ENCODE peak calls at places on chromosomes 3 and 15, in ten cellular contexts. One of them, this sample, is unnamed.

GRCh38 chr3:128605091-128606046 is 45.2 kb downstream of the RPN1 start:
- DNase-seq in activated CD4-positive, alpha-beta memory T cell treated with anti-CD3 and anti-CD28 coated beads, Interleukin-2, amount 10 ng/mL, durations not matched to agents 7 days and 5 days: no peak
- DNase-seq in CD8-positive, alpha-beta memory T cell: no peak
- DNase-seq in stimulated activated CD4-positive, alpha-beta T cell treated with anti-CD3 and anti-CD28 coated beads, TNF-alpha, amount 100 ng/mL, for 24 hours: no peak
- DNase-seq in ACHN: peak
- DNase-seq in H54: no peak
- DNase-seq in OCI-LY7: no peak
- DNase-seq in effector CD4-positive, alpha-beta T cell: no peak
- DNase-seq in lower lobe of right lung: no peak
- DNase-seq in HEK293T: no peak
- DNase-seq in this sample: no peak

GRCh38 chr3:40580494-40581091 is 55.8 kb downstream of the ZNF621 start:
- DNase-seq in activated CD4-positive, alpha-beta memory T cell treated with anti-CD3 and anti-CD28 coated beads, Interleukin-2, amount 10 ng/mL, durations not matched to agents 7 days and 5 days: peak
- DNase-seq in CD8-positive, alpha-beta memory T cell: peak
- DNase-seq in stimulated activated CD4-positive, alpha-beta T cell treated with anti-CD3 and anti-CD28 coated beads, TNF-alpha, amount 100 ng/mL, for 24 hours: peak
- DNase-seq in ACHN: peak
- DNase-seq in H54: peak
- DNase-seq in OCI-LY7: peak
- DNase-seq in effector CD4-positive, alpha-beta T cell: peak
- DNase-seq in lower lobe of right lung: peak
- DNase-seq in HEK293T: peak
- DNase-seq in this sample: peak

GRCh38 chr15:98823012-98823458 is 174.7 kb downstream of the IGF1R start:
- DNase-seq in activated CD4-positive, alpha-beta memory T cell treated with anti-CD3 and anti-CD28 coated beads, Interleukin-2, amount 10 ng/mL, durations not matched to agents 7 days and 5 days: no peak
- DNase-seq in CD8-positive, alpha-beta memory T cell: no peak
- DNase-seq in stimulated activated CD4-positive, alpha-beta T cell treated with anti-CD3 and anti-CD28 coated beads, TNF-alpha, amount 100 ng/mL, for 24 hours: no peak
- DNase-seq in ACHN: peak
- DNase-seq in H54: peak
- DNase-seq in OCI-LY7: no peak
- DNase-seq in effector CD4-positive, alpha-beta T cell: no peak
- DNase-seq in lower lobe of right lung: no peak
- DNase-seq in HEK293T: peak
- DNase-seq in this sample: no peak

GRCh38 chr15:100899601-100900000 is 19.6 kb upstream of the LRRK1 start:
- DNase-seq in activated CD4-positive, alpha-beta memory T cell treated with anti-CD3 and anti-CD28 coated beads, Interleukin-2, amount 10 ng/mL, durations not matched to agents 7 days and 5 days: no peak
- DNase-seq in CD8-positive, alpha-beta memory T cell: no peak
- DNase-seq in stimulated activated CD4-positive, alpha-beta T cell treated with anti-CD3 and anti-CD28 coated beads, TNF-alpha, amount 100 ng/mL, for 24 hours: no peak
- DNase-seq in ACHN: no peak
- DNase-seq in H54: no peak
- DNase-seq in OCI-LY7: no peak
- DNase-seq in effector CD4-positive, alpha-beta T cell: no peak
- DNase-seq in lower lobe of right lung: no peak
- DNase-seq in HEK293T: no peak
- DNase-seq in this sample: no peak

GRCh38 chr3:134901461-134901860 is 106.4 kb downstream of the EPHB1 start:
- DNase-seq in activated CD4-positive, alpha-beta memory T cell treated with anti-CD3 and anti-CD28 coated beads, Interleukin-2, amount 10 ng/mL, durations not matched to agents 7 days and 5 days: no peak
- DNase-seq in CD8-positive, alpha-beta memory T cell: no peak
- DNase-seq in stimulated activated CD4-positive, alpha-beta T cell treated with anti-CD3 and anti-CD28 coated beads, TNF-alpha, amount 100 ng/mL, for 24 hours: no peak
- DNase-seq in ACHN: no peak
- DNase-seq in H54: no peak
- DNase-seq in OCI-LY7: no peak
- DNase-seq in effector CD4-positive, alpha-beta T cell: no peak
- DNase-seq in lower lobe of right lung: no peak
- DNase-seq in HEK293T: no peak
- DNase-seq in this sample: no peak

GRCh38 chr3:197539651-197540051 is 16.1 kb downstream of the BDH1 start:
- DNase-seq in activated CD4-positive, alpha-beta memory T cell treated with anti-CD3 and anti-CD28 coated beads, Interleukin-2, amount 10 ng/mL, durations not matched to agents 7 days and 5 days: no peak
- DNase-seq in CD8-positive, alpha-beta memory T cell: no peak
- DNase-seq in stimulated activated CD4-positive, alpha-beta T cell treated with anti-CD3 and anti-CD28 coated beads, TNF-alpha, amount 100 ng/mL, for 24 hours: no peak
- DNase-seq in ACHN: no peak
- DNase-seq in H54: no peak
- DNase-seq in OCI-LY7: no peak
- DNase-seq in effector CD4-positive, alpha-beta T cell: no peak
- DNase-seq in lower lobe of right lung: no peak
- DNase-seq in HEK293T: no peak
- DNase-seq in this sample: no peak

GRCh38 chr3:125605771-125606170 is 10.5 kb upstream of the OSBPL11 start:
- DNase-seq in activated CD4-positive, alpha-beta memory T cell treated with anti-CD3 and anti-CD28 coated beads, Interleukin-2, amount 10 ng/mL, durations not matched to agents 7 days and 5 days: no peak
- DNase-seq in CD8-positive, alpha-beta memory T cell: no peak
- DNase-seq in stimulated activated CD4-positive, alpha-beta T cell treated with anti-CD3 and anti-CD28 coated beads, TNF-alpha, amount 100 ng/mL, for 24 hours: no peak
- DNase-seq in ACHN: no peak
- DNase-seq in H54: no peak
- DNase-seq in OCI-LY7: no peak
- DNase-seq in effector CD4-positive, alpha-beta T cell: no peak
- DNase-seq in lower lobe of right lung: no peak
- DNase-seq in HEK293T: no peak
- DNase-seq in this sample: no peak

GRCh38 chr3:42488687-42489086 is 13.8 kb upstream of the VIPR1 start:
- DNase-seq in activated CD4-positive, alpha-beta memory T cell treated with anti-CD3 and anti-CD28 coated beads, Interleukin-2, amount 10 ng/mL, durations not matched to agents 7 days and 5 days: no peak
- DNase-seq in CD8-positive, alpha-beta memory T cell: no peak
- DNase-seq in stimulated activated CD4-positive, alpha-beta T cell treated with anti-CD3 and anti-CD28 coated beads, TNF-alpha, amount 100 ng/mL, for 24 hours: no peak
- DNase-seq in ACHN: no peak
- DNase-seq in H54: no peak
- DNase-seq in OCI-LY7: no peak
- DNase-seq in effector CD4-positive, alpha-beta T cell: no peak
- DNase-seq in lower lobe of right lung: no peak
- DNase-seq in HEK293T: no peak
- DNase-seq in this sample: no peak

GRCh38 chr3:114557791-114558190 is 264.0 kb downstream of the TIGIT start:
- DNase-seq in activated CD4-positive, alpha-beta memory T cell treated with anti-CD3 and anti-CD28 coated beads, Interleukin-2, amount 10 ng/mL, durations not matched to agents 7 days and 5 days: no peak
- DNase-seq in CD8-positive, alpha-beta memory T cell: no peak
- DNase-seq in stimulated activated CD4-positive, alpha-beta T cell treated with anti-CD3 and anti-CD28 coated beads, TNF-alpha, amount 100 ng/mL, for 24 hours: no peak
- DNase-seq in ACHN: no peak
- DNase-seq in H54: no peak
- DNase-seq in OCI-LY7: no peak
- DNase-seq in effector CD4-positive, alpha-beta T cell: no peak
- DNase-seq in lower lobe of right lung: no peak
- DNase-seq in HEK293T: no peak
- DNase-seq in this sample: no peak

GRCh38 chr3:157920804-157921203 is 185.4 kb downstream of the SHOX2 start:
- DNase-seq in activated CD4-positive, alpha-beta memory T cell treated with anti-CD3 and anti-CD28 coated beads, Interleukin-2, amount 10 ng/mL, durations not matched to agents 7 days and 5 days: no peak
- DNase-seq in CD8-positive, alpha-beta memory T cell: no peak
- DNase-seq in stimulated activated CD4-positive, alpha-beta T cell treated with anti-CD3 and anti-CD28 coated beads, TNF-alpha, amount 100 ng/mL, for 24 hours: no peak
- DNase-seq in ACHN: no peak
- DNase-seq in H54: no peak
- DNase-seq in OCI-LY7: no peak
- DNase-seq in effector CD4-positive, alpha-beta T cell: no peak
- DNase-seq in lower lobe of right lung: no peak
- DNase-seq in HEK293T: no peak
- DNase-seq in this sample: no peak

GRCh38 chr3:106610362-106610997 is 741.7 kb upstream of the CBLB start:
- DNase-seq in activated CD4-positive, alpha-beta memory T cell treated with anti-CD3 and anti-CD28 coated beads, Interleukin-2, amount 10 ng/mL, durations not matched to agents 7 days and 5 days: no peak
- DNase-seq in CD8-positive, alpha-beta memory T cell: no peak
- DNase-seq in stimulated activated CD4-positive, alpha-beta T cell treated with anti-CD3 and anti-CD28 coated beads, TNF-alpha, amount 100 ng/mL, for 24 hours: no peak
- DNase-seq in ACHN: no peak
- DNase-seq in H54: no peak
- DNase-seq in OCI-LY7: no peak
- DNase-seq in effector CD4-positive, alpha-beta T cell: no peak
- DNase-seq in lower lobe of right lung: no peak
- DNase-seq in HEK293T: no peak
- DNase-seq in this sample: no peak

GRCh38 chr3:13200951-13201350 is 127.7 kb upstream of the IQSEC1 start:
- DNase-seq in activated CD4-positive, alpha-beta memory T cell treated with anti-CD3 and anti-CD28 coated beads, Interleukin-2, amount 10 ng/mL, durations not matched to agents 7 days and 5 days: no peak
- DNase-seq in CD8-positive, alpha-beta memory T cell: no peak
- DNase-seq in stimulated activated CD4-positive, alpha-beta T cell treated with anti-CD3 and anti-CD28 coated beads, TNF-alpha, amount 100 ng/mL, for 24 hours: no peak
- DNase-seq in ACHN: peak
- DNase-seq in H54: no peak
- DNase-seq in OCI-LY7: peak
- DNase-seq in effector CD4-positive, alpha-beta T cell: no peak
- DNase-seq in lower lobe of right lung: no peak
- DNase-seq in HEK293T: no peak
- DNase-seq in this sample: peak

GRCh38 chr3:17730318-17730967 is 12.0 kb downstream of the TBC1D5 start:
- DNase-seq in activated CD4-positive, alpha-beta memory T cell treated with anti-CD3 and anti-CD28 coated beads, Interleukin-2, amount 10 ng/mL, durations not matched to agents 7 days and 5 days: no peak
- DNase-seq in CD8-positive, alpha-beta memory T cell: no peak
- DNase-seq in stimulated activated CD4-positive, alpha-beta T cell treated with anti-CD3 and anti-CD28 coated beads, TNF-alpha, amount 100 ng/mL, for 24 hours: no peak
- DNase-seq in ACHN: peak
- DNase-seq in H54: no peak
- DNase-seq in OCI-LY7: no peak
- DNase-seq in effector CD4-positive, alpha-beta T cell: no peak
- DNase-seq in lower lobe of right lung: no peak
- DNase-seq in HEK293T: peak
- DNase-seq in this sample: no peak

GRCh38 chr15:33226559-33227181 is 32.2 kb upstream of the FMN1 start:
- DNase-seq in activated CD4-positive, alpha-beta memory T cell treated with anti-CD3 and anti-CD28 coated beads, Interleukin-2, amount 10 ng/mL, durations not matched to agents 7 days and 5 days: peak
- DNase-seq in CD8-positive, alpha-beta memory T cell: peak
- DNase-seq in stimulated activated CD4-positive, alpha-beta T cell treated with anti-CD3 and anti-CD28 coated beads, TNF-alpha, amount 100 ng/mL, for 24 hours: peak
- DNase-seq in ACHN: peak
- DNase-seq in H54: peak
- DNase-seq in OCI-LY7: peak
- DNase-seq in effector CD4-positive, alpha-beta T cell: no peak
- DNase-seq in lower lobe of right lung: no peak
- DNase-seq in HEK293T: peak
- DNase-seq in this sample: no peak

GRCh38 chr3:8800016-8800415 is 30.6 kb upstream of the OXTR start:
- DNase-seq in activated CD4-positive, alpha-beta memory T cell treated with anti-CD3 and anti-CD28 coated beads, Interleukin-2, amount 10 ng/mL, durations not matched to agents 7 days and 5 days: no peak
- DNase-seq in CD8-positive, alpha-beta memory T cell: no peak
- DNase-seq in stimulated activated CD4-positive, alpha-beta T cell treated with anti-CD3 and anti-CD28 coated beads, TNF-alpha, amount 100 ng/mL, for 24 hours: no peak
- DNase-seq in ACHN: no peak
- DNase-seq in H54: no peak
- DNase-seq in OCI-LY7: no peak
- DNase-seq in effector CD4-positive, alpha-beta T cell: no peak
- DNase-seq in lower lobe of right lung: no peak
- DNase-seq in HEK293T: no peak
- DNase-seq in this sample: no peak

GRCh38 chr3:3137526-3137925 is 10.8 kb downstream of the TRNT1 start:
- DNase-seq in activated CD4-positive, alpha-beta memory T cell treated with anti-CD3 and anti-CD28 coated beads, Interleukin-2, amount 10 ng/mL, durations not matched to agents 7 days and 5 days: no peak
- DNase-seq in CD8-positive, alpha-beta memory T cell: no peak
- DNase-seq in stimulated activated CD4-positive, alpha-beta T cell treated with anti-CD3 and anti-CD28 coated beads, TNF-alpha, amount 100 ng/mL, for 24 hours: no peak
- DNase-seq in ACHN: no peak
- DNase-seq in H54: no peak
- DNase-seq in OCI-LY7: no peak
- DNase-seq in effector CD4-positive, alpha-beta T cell: no peak
- DNase-seq in lower lobe of right lung: no peak
- DNase-seq in HEK293T: no peak
- DNase-seq in this sample: no peak

GRCh38 chr3:108090066-108090700 is 648 bp downstream of the CD47 start:
- DNase-seq in activated CD4-positive, alpha-beta memory T cell treated with anti-CD3 and anti-CD28 coated beads, Interleukin-2, amount 10 ng/mL, durations not matched to agents 7 days and 5 days: peak
- DNase-seq in CD8-positive, alpha-beta memory T cell: peak
- DNase-seq in stimulated activated CD4-positive, alpha-beta T cell treated with anti-CD3 and anti-CD28 coated beads, TNF-alpha, amount 100 ng/mL, for 24 hours: peak
- DNase-seq in ACHN: peak
- DNase-seq in H54: no peak
- DNase-seq in OCI-LY7: peak
- DNase-seq in effector CD4-positive, alpha-beta T cell: peak
- DNase-seq in lower lobe of right lung: peak
- DNase-seq in HEK293T: no peak
- DNase-seq in this sample: peak

GRCh38 chr15:40590635-40591105 is 3.4 kb upstream of the KNL1 start:
- DNase-seq in activated CD4-positive, alpha-beta memory T cell treated with anti-CD3 and anti-CD28 coated beads, Interleukin-2, amount 10 ng/mL, durations not matched to agents 7 days and 5 days: no peak
- DNase-seq in CD8-positive, alpha-beta memory T cell: no peak
- DNase-seq in stimulated activated CD4-positive, alpha-beta T cell treated with anti-CD3 and anti-CD28 coated beads, TNF-alpha, amount 100 ng/mL, for 24 hours: no peak
- DNase-seq in ACHN: no peak
- DNase-seq in H54: no peak
- DNase-seq in OCI-LY7: no peak
- DNase-seq in effector CD4-positive, alpha-beta T cell: no peak
- DNase-seq in lower lobe of right lung: no peak
- DNase-seq in HEK293T: no peak
- DNase-seq in this sample: no peak

GRCh38 chr3:188309437-188310269 is 155.7 kb downstream of the LPP start:
- DNase-seq in activated CD4-positive, alpha-beta memory T cell treated with anti-CD3 and anti-CD28 coated beads, Interleukin-2, amount 10 ng/mL, durations not matched to agents 7 days and 5 days: peak
- DNase-seq in CD8-positive, alpha-beta memory T cell: no peak
- DNase-seq in stimulated activated CD4-positive, alpha-beta T cell treated with anti-CD3 and anti-CD28 coated beads, TNF-alpha, amount 100 ng/mL, for 24 hours: no peak
- DNase-seq in ACHN: no peak
- DNase-seq in H54: no peak
- DNase-seq in OCI-LY7: no peak
- DNase-seq in effector CD4-positive, alpha-beta T cell: no peak
- DNase-seq in lower lobe of right lung: no peak
- DNase-seq in HEK293T: no peak
- DNase-seq in this sample: no peak

GRCh38 chr3:169448501-169448900 is 215.0 kb downstream of the MECOM start:
- DNase-seq in activated CD4-positive, alpha-beta memory T cell treated with anti-CD3 and anti-CD28 coated beads, Interleukin-2, amount 10 ng/mL, durations not matched to agents 7 days and 5 days: no peak
- DNase-seq in CD8-positive, alpha-beta memory T cell: no peak
- DNase-seq in stimulated activated CD4-positive, alpha-beta T cell treated with anti-CD3 and anti-CD28 coated beads, TNF-alpha, amount 100 ng/mL, for 24 hours: no peak
- DNase-seq in ACHN: no peak
- DNase-seq in H54: no peak
- DNase-seq in OCI-LY7: no peak
- DNase-seq in effector CD4-positive, alpha-beta T cell: no peak
- DNase-seq in lower lobe of right lung: no peak
- DNase-seq in HEK293T: no peak
- DNase-seq in this sample: no peak

GRCh38 chr3:141859651-141860050 is 16.8 kb upstream of the ATP1B3 start:
- DNase-seq in activated CD4-positive, alpha-beta memory T cell treated with anti-CD3 and anti-CD28 coated beads, Interleukin-2, amount 10 ng/mL, durations not matched to agents 7 days and 5 days: no peak
- DNase-seq in CD8-positive, alpha-beta memory T cell: no peak
- DNase-seq in stimulated activated CD4-positive, alpha-beta T cell treated with anti-CD3 and anti-CD28 coated beads, TNF-alpha, amount 100 ng/mL, for 24 hours: no peak
- DNase-seq in ACHN: no peak
- DNase-seq in H54: no peak
- DNase-seq in OCI-LY7: no peak
- DNase-seq in effector CD4-positive, alpha-beta T cell: no peak
- DNase-seq in lower lobe of right lung: no peak
- DNase-seq in HEK293T: no peak
- DNase-seq in this sample: no peak

GRCh38 chr3:148604270-148605085 is 93.2 kb upstream of the AGTR1 start:
- DNase-seq in activated CD4-positive, alpha-beta memory T cell treated with anti-CD3 and anti-CD28 coated beads, Interleukin-2, amount 10 ng/mL, durations not matched to agents 7 days and 5 days: no peak
- DNase-seq in CD8-positive, alpha-beta memory T cell: no peak
- DNase-seq in stimulated activated CD4-positive, alpha-beta T cell treated with anti-CD3 and anti-CD28 coated beads, TNF-alpha, amount 100 ng/mL, for 24 hours: no peak
- DNase-seq in ACHN: no peak
- DNase-seq in H54: no peak
- DNase-seq in OCI-LY7: no peak
- DNase-seq in effector CD4-positive, alpha-beta T cell: no peak
- DNase-seq in lower lobe of right lung: no peak
- DNase-seq in HEK293T: no peak
- DNase-seq in this sample: no peak

GRCh38 chr15:39313467-39313866 is 267.4 kb upstream of the THBS1 start:
- DNase-seq in activated CD4-positive, alpha-beta memory T cell treated with anti-CD3 and anti-CD28 coated beads, Interleukin-2, amount 10 ng/mL, durations not matched to agents 7 days and 5 days: no peak
- DNase-seq in CD8-positive, alpha-beta memory T cell: no peak
- DNase-seq in stimulated activated CD4-positive, alpha-beta T cell treated with anti-CD3 and anti-CD28 coated beads, TNF-alpha, amount 100 ng/mL, for 24 hours: no peak
- DNase-seq in ACHN: no peak
- DNase-seq in H54: no peak
- DNase-seq in OCI-LY7: no peak
- DNase-seq in effector CD4-positive, alpha-beta T cell: no peak
- DNase-seq in lower lobe of right lung: no peak
- DNase-seq in HEK293T: no peak
- DNase-seq in this sample: no peak

GRCh38 chr3:23368731-23369130 is 165.6 kb downstream of the UBE2E2 start:
- DNase-seq in activated CD4-positive, alpha-beta memory T cell treated with anti-CD3 and anti-CD28 coated beads, Interleukin-2, amount 10 ng/mL, durations not matched to agents 7 days and 5 days: no peak
- DNase-seq in CD8-positive, alpha-beta memory T cell: no peak
- DNase-seq in stimulated activated CD4-positive, alpha-beta T cell treated with anti-CD3 and anti-CD28 coated beads, TNF-alpha, amount 100 ng/mL, for 24 hours: no peak
- DNase-seq in ACHN: no peak
- DNase-seq in H54: no peak
- DNase-seq in OCI-LY7: no peak
- DNase-seq in effector CD4-positive, alpha-beta T cell: no peak
- DNase-seq in lower lobe of right lung: no peak
- DNase-seq in HEK293T: no peak
- DNase-seq in this sample: no peak

GRCh38 chr15:89645680-89646079 is 9.6 kb downstream of the KIF7 start:
- DNase-seq in activated CD4-positive, alpha-beta memory T cell treated with anti-CD3 and anti-CD28 coated beads, Interleukin-2, amount 10 ng/mL, durations not matched to agents 7 days and 5 days: no peak
- DNase-seq in CD8-positive, alpha-beta memory T cell: no peak
- DNase-seq in stimulated activated CD4-positive, alpha-beta T cell treated with anti-CD3 and anti-CD28 coated beads, TNF-alpha, amount 100 ng/mL, for 24 hours: no peak
- DNase-seq in ACHN: no peak
- DNase-seq in H54: no peak
- DNase-seq in OCI-LY7: no peak
- DNase-seq in effector CD4-positive, alpha-beta T cell: no peak
- DNase-seq in lower lobe of right lung: no peak
- DNase-seq in HEK293T: no peak
- DNase-seq in this sample: no peak